ENCODE peak calls at places on chromosomes 11 and 22, in nine cellular contexts. One of them, this sample, is unnamed.

GRCh38 chr11:45650166-45651095 is 15.0 kb downstream of the CHST1 start:
- DNase-seq in WTC11: no peak
- DNase-seq in IMR-90: no peak
- DNase-seq in aorta: no peak
- DNase-seq in stimulated activated naive CD4-positive, alpha-beta T cell: no peak
- DNase-seq in NCI-H774: no peak
- DNase-seq in cardiac fibroblast: no peak
- DNase-seq in ecto neural progenitor cell: peak
- DNase-seq in left ventricle myocardium inferior: no peak
- DNase-seq in this sample: no peak

GRCh38 chr22:43144949-43145348 is 1.8 kb upstream of the MCAT start:
- DNase-seq in WTC11: no peak
- DNase-seq in IMR-90: no peak
- DNase-seq in aorta: no peak
- DNase-seq in stimulated activated naive CD4-positive, alpha-beta T cell: no peak
- DNase-seq in NCI-H774: no peak
- DNase-seq in cardiac fibroblast: no peak
- DNase-seq in ecto neural progenitor cell: no peak
- DNase-seq in left ventricle myocardium inferior: no peak
- DNase-seq in this sample: no peak

GRCh38 chr11:62245271-62245753 is 3.3 kb downstream of the SCGB1D2 start:
- DNase-seq in WTC11: peak
- DNase-seq in IMR-90: peak
- DNase-seq in aorta: no peak
- DNase-seq in stimulated activated naive CD4-positive, alpha-beta T cell: no peak
- DNase-seq in NCI-H774: no peak
- DNase-seq in cardiac fibroblast: peak
- DNase-seq in ecto neural progenitor cell: peak
- DNase-seq in left ventricle myocardium inferior: no peak
- DNase-seq in this sample: no peak

GRCh38 chr11:3107608-3108182 is 50.5 kb upstream of the CARS1 start:
- DNase-seq in WTC11: peak
- DNase-seq in IMR-90: no peak
- DNase-seq in aorta: peak
- DNase-seq in stimulated activated naive CD4-positive, alpha-beta T cell: no peak
- DNase-seq in NCI-H774: no peak
- DNase-seq in cardiac fibroblast: no peak
- DNase-seq in ecto neural progenitor cell: peak
- DNase-seq in left ventricle myocardium inferior: no peak
- DNase-seq in this sample: no peak

GRCh38 chr11:78140392-78141077 is 1.1 kb upstream of the ALG8 start:
- DNase-seq in WTC11: no peak
- DNase-seq in IMR-90: no peak
- DNase-seq in aorta: no peak
- DNase-seq in stimulated activated naive CD4-positive, alpha-beta T cell: no peak
- DNase-seq in NCI-H774: no peak
- DNase-seq in cardiac fibroblast: no peak
- DNase-seq in ecto neural progenitor cell: no peak
- DNase-seq in left ventricle myocardium inferior: no peak
- DNase-seq in this sample: no peak

GRCh38 chr11:86722041-86722440 is 49.6 kb upstream of the ME3 start:
- DNase-seq in WTC11: no peak
- DNase-seq in IMR-90: peak
- DNase-seq in aorta: no peak
- DNase-seq in stimulated activated naive CD4-positive, alpha-beta T cell: no peak
- DNase-seq in NCI-H774: no peak
- DNase-seq in cardiac fibroblast: peak
- DNase-seq in ecto neural progenitor cell: no peak
- DNase-seq in left ventricle myocardium inferior: no peak
- DNase-seq in this sample: no peak

GRCh38 chr11:102472127-102472526 is 19.6 kb upstream of the TMEM123 start:
- DNase-seq in WTC11: no peak
- DNase-seq in IMR-90: no peak
- DNase-seq in aorta: no peak
- DNase-seq in stimulated activated naive CD4-positive, alpha-beta T cell: no peak
- DNase-seq in NCI-H774: no peak
- DNase-seq in cardiac fibroblast: no peak
- DNase-seq in ecto neural progenitor cell: no peak
- DNase-seq in left ventricle myocardium inferior: no peak
- DNase-seq in this sample: no peak

GRCh38 chr22:37742374-37743092 is 45.7 kb downstream of the TRIOBP start:
- DNase-seq in WTC11: no peak
- DNase-seq in IMR-90: peak
- DNase-seq in aorta: no peak
- DNase-seq in stimulated activated naive CD4-positive, alpha-beta T cell: no peak
- DNase-seq in NCI-H774: no peak
- DNase-seq in cardiac fibroblast: peak
- DNase-seq in ecto neural progenitor cell: no peak
- DNase-seq in left ventricle myocardium inferior: no peak
- DNase-seq in this sample: no peak

GRCh38 chr11:200224-201003 is 6.8 kb downstream of the BET1L start:
- DNase-seq in WTC11: no peak
- DNase-seq in IMR-90: no peak
- DNase-seq in aorta: peak
- DNase-seq in stimulated activated naive CD4-positive, alpha-beta T cell: no peak
- DNase-seq in NCI-H774: no peak
- DNase-seq in cardiac fibroblast: no peak
- DNase-seq in ecto neural progenitor cell: no peak
- DNase-seq in left ventricle myocardium inferior: no peak
- DNase-seq in this sample: no peak

GRCh38 chr11:27158763-27159679 is 118.4 kb downstream of the BBOX1 start:
- DNase-seq in WTC11: peak
- DNase-seq in IMR-90: peak
- DNase-seq in aorta: peak
- DNase-seq in stimulated activated naive CD4-positive, alpha-beta T cell: no peak
- DNase-seq in NCI-H774: peak
- DNase-seq in cardiac fibroblast: peak
- DNase-seq in ecto neural progenitor cell: peak
- DNase-seq in left ventricle myocardium inferior: no peak
- DNase-seq in this sample: no peak

GRCh38 chr11:66336234-66337102 is at the start of gene RIN1:
- DNase-seq in WTC11: peak
- DNase-seq in IMR-90: peak
- DNase-seq in aorta: peak
- DNase-seq in stimulated activated naive CD4-positive, alpha-beta T cell: no peak
- DNase-seq in NCI-H774: peak
- DNase-seq in cardiac fibroblast: peak
- DNase-seq in ecto neural progenitor cell: peak
- DNase-seq in left ventricle myocardium inferior: no peak
- DNase-seq in this sample: peak

GRCh38 chr11:22536036-22536435 is 89.6 kb downstream of the FANCF start:
- DNase-seq in WTC11: no peak
- DNase-seq in IMR-90: no peak
- DNase-seq in aorta: no peak
- DNase-seq in stimulated activated naive CD4-positive, alpha-beta T cell: no peak
- DNase-seq in NCI-H774: no peak
- DNase-seq in cardiac fibroblast: no peak
- DNase-seq in ecto neural progenitor cell: no peak
- DNase-seq in left ventricle myocardium inferior: no peak
- DNase-seq in this sample: no peak

GRCh38 chr11:126647735-126648134 is 292.2 kb downstream of the ST3GAL4 start:
- DNase-seq in WTC11: no peak
- DNase-seq in IMR-90: peak
- DNase-seq in aorta: no peak
- DNase-seq in stimulated activated naive CD4-positive, alpha-beta T cell: no peak
- DNase-seq in NCI-H774: no peak
- DNase-seq in cardiac fibroblast: peak
- DNase-seq in ecto neural progenitor cell: no peak
- DNase-seq in left ventricle myocardium inferior: no peak
- DNase-seq in this sample: no peak

GRCh38 chr11:95593101-95593500 is 196.5 kb downstream of the FAM76B start:
- DNase-seq in WTC11: no peak
- DNase-seq in IMR-90: peak
- DNase-seq in aorta: peak
- DNase-seq in stimulated activated naive CD4-positive, alpha-beta T cell: no peak
- DNase-seq in NCI-H774: no peak
- DNase-seq in cardiac fibroblast: peak
- DNase-seq in ecto neural progenitor cell: no peak
- DNase-seq in left ventricle myocardium inferior: no peak
- DNase-seq in this sample: no peak

GRCh38 chr11:67492801-67493547 is 10.1 kb downstream of the AIP start:
- DNase-seq in WTC11: peak
- DNase-seq in IMR-90: no peak
- DNase-seq in aorta: peak
- DNase-seq in stimulated activated naive CD4-positive, alpha-beta T cell: no peak
- DNase-seq in NCI-H774: no peak
- DNase-seq in cardiac fibroblast: no peak
- DNase-seq in ecto neural progenitor cell: no peak
- DNase-seq in left ventricle myocardium inferior: no peak
- DNase-seq in this sample: no peak

GRCh38 chr11:130426223-130427048 is 2.0 kb downstream of the ADAMTS8 start:
- DNase-seq in WTC11: no peak
- DNase-seq in IMR-90: no peak
- DNase-seq in aorta: no peak
- DNase-seq in stimulated activated naive CD4-positive, alpha-beta T cell: no peak
- DNase-seq in NCI-H774: no peak
- DNase-seq in cardiac fibroblast: no peak
- DNase-seq in ecto neural progenitor cell: no peak
- DNase-seq in left ventricle myocardium inferior: no peak
- DNase-seq in this sample: no peak

GRCh38 chr11:16070573-16070972 is 285.8 kb downstream of the SOX6 start:
- DNase-seq in WTC11: peak
- DNase-seq in IMR-90: no peak
- DNase-seq in aorta: no peak
- DNase-seq in stimulated activated naive CD4-positive, alpha-beta T cell: no peak
- DNase-seq in NCI-H774: no peak
- DNase-seq in cardiac fibroblast: no peak
- DNase-seq in ecto neural progenitor cell: no peak
- DNase-seq in left ventricle myocardium inferior: no peak
- DNase-seq in this sample: no peak